ENCODE peak calls at places on chromosomes 6 and 20, in five cellular contexts. X is OCI-M1; N is lung; P is EL; B is activated T-helper 1 cell treated with anti-CD3 and anti-CD28 coated beads, Interleukin-12 subunit alpha, Interleukin-12 subunit beta, Interleukin-2, Interleukin-4 antibody, amounts not matched to agents 30 ng/mL and 10 ng/mL and 1 ng/mL, durations not matched to agents 14 hours and 24 hours and 36 hours. V is an unnamed sample.
A peak's percentile ranks its signal among the peaks of the same experiment; 100 is the strongest.

GRCh38 chr6:101912266-101912665 is 518.8 kb downstream of the GRIK2 start:
- DNase-seq in X (no peak), N (no peak), P (no peak), B (no peak), V (no peak)

GRCh38 chr6:135675862-135676261 is 175.6 kb upstream of the PDE7B start:
- DNase-seq in X (peak; percentile 86), N (no peak), P (peak; percentile 58), B (peak; percentile 12), V (peak; percentile 74)

GRCh38 chr6:165744515-165745228 is 81.6 kb upstream of the PDE10A start:
- DNase-seq in X (no peak), N (no peak), P (no peak), B (no peak), V (no peak)

GRCh38 chr6:20455175-20456075 is 53.7 kb downstream of the E2F3 start:
- DNase-seq in X (no peak), N (no peak), P (peak; percentile 75), B (no peak), V (peak; percentile 67)

GRCh38 chr6:14232889-14233288 is 115.3 kb downstream of the CD83 start:
- DNase-seq in X (no peak), N (no peak), P (no peak), B (no peak), V (no peak)

GRCh38 chr6:119077643-119078448 is 618 bp downstream of the FAM184A start:
- DNase-seq in X (no peak), N (peak; percentile 45), P (peak; percentile 9), B (peak; percentile 34), V (peak; percentile 5)

GRCh38 chr6:130885392-130886192 is 58.4 kb downstream of the SMLR1 start:
- DNase-seq in X (peak; percentile 92), N (peak; percentile 76), P (peak; percentile 77), B (peak; percentile 53), V (peak; percentile 84)

GRCh38 chr6:46263709-46264091 is 92.9 kb upstream of the ENPP5 start:
- DNase-seq in X (no peak), N (no peak), P (peak; percentile 30), B (no peak), V (no peak)

GRCh38 chr6:25311251-25311910 is 32.2 kb downstream of the CARMIL1 start:
- DNase-seq in X (no peak), N (no peak), P (peak; percentile 64), B (no peak), V (peak; percentile 52)

GRCh38 chr20:44981736-44982406 is 15.6 kb downstream of the STK4 start:
- DNase-seq in X (no peak), N (no peak), P (no peak), B (no peak), V (no peak)

GRCh38 chr20:37096415-37097039 is 730 bp upstream of the RBL1 start:
- DNase-seq in X (peak; percentile 70), N (no peak), P (no peak), B (no peak), V (no peak)

GRCh38 chr6:127855542-127856159 is 45.2 kb downstream of the THEMIS start:
- DNase-seq in X (peak; percentile 82), N (no peak), P (peak; percentile 33), B (no peak), V (peak; percentile 58)

GRCh38 chr6:52132326-52132725 is 44.9 kb upstream of the PKHD1 start:
- DNase-seq in X (no peak), N (no peak), P (no peak), B (no peak), V (no peak)

GRCh38 chr6:55009114-55009513 is 162.5 kb downstream of the FAM83B start:
- DNase-seq in X (no peak), N (no peak), P (no peak), B (no peak), V (no peak)

GRCh38 chr6:34771727-34772126 is 14.4 kb downstream of the SNRPC start:
- DNase-seq in X (no peak), N (no peak), P (peak; percentile 81), B (no peak), V (peak; percentile 88)

GRCh38 chr6:20946037-20946436 is 411.8 kb downstream of the CDKAL1 start:
- DNase-seq in X (peak; percentile 66), N (no peak), P (peak; percentile 19), B (no peak), V (peak; percentile 57)

GRCh38 chr6:13292774-13293173 is 35.6 kb downstream of the TBC1D7 start:
- DNase-seq in X (no peak), N (no peak), P (no peak), B (no peak), V (no peak)

GRCh38 chr6:138372711-138373463 is 4.8 kb upstream of the SMIM28 start:
- DNase-seq in X (peak; percentile 38), N (no peak), P (no peak), B (no peak), V (peak; percentile 47)

GRCh38 chr6:35669441-35669776 is 19.3 kb downstream of the FKBP5 start:
- DNase-seq in X (peak; percentile 75), N (no peak), P (peak; percentile 66), B (no peak), V (peak; percentile 73)

GRCh38 chr6:76221525-76221924 is 149.1 kb upstream of the IMPG1 start:
- DNase-seq in X (peak; percentile 37), N (no peak), P (no peak), B (no peak), V (no peak)

GRCh38 chr20:32780749-32781402 is 18.7 kb downstream of the DNMT3B start:
- DNase-seq in X (no peak), N (no peak), P (no peak), B (no peak), V (no peak)

GRCh38 chr20:15784020-15784419 is 789.2 kb downstream of the KIF16B start:
- DNase-seq in X (no peak), N (no peak), P (no peak), B (no peak), V (no peak)

V was measured in ELR.